ENCODE peak calls at places on chromosome 2, in five cellular contexts. P is hepatic stellate cell, Q is HL-60, H is AG20443, X is SW 1271. Z is an unnamed sample.

GRCh38 chr2:135885709-135886108 is 9.5 kb upstream of the MCM6 start:
- DNase-seq in Q (no peak), P (no peak), X (no peak), H (no peak), Z (no peak)

GRCh38 chr2:85133751-85134254 is 611 bp downstream of the TCF7L1 start:
- DNase-seq in Q (no peak), X (no peak), P (peak), H (peak), Z (no peak)

GRCh38 chr2:62736899-62737559 is 31.5 kb downstream of the EHBP1 start:
- DNase-seq in H (no peak), P (no peak), Q (no peak), X (no peak), Z (no peak)

GRCh38 chr2:155157065-155157464 is 458.6 kb downstream of the KCNJ3 start:
- DNase-seq in P (no peak), Q (no peak), X (no peak), H (no peak), Z (no peak)

GRCh38 chr2:26555246-26556133 is 77.6 kb upstream of the OTOF start:
- DNase-seq in X (peak), P (no peak), Q (no peak), H (no peak), Z (no peak)

GRCh38 chr2:46798041-46798440 is 117.6 kb downstream of the MCFD2 start:
- DNase-seq in H (no peak), X (no peak), Q (no peak), P (no peak), Z (no peak)

GRCh38 chr2:202193881-202194353 is 44.5 kb downstream of the SUMO1 start:
- DNase-seq in H (no peak), Q (no peak), P (peak), X (no peak), Z (no peak)

GRCh38 chr2:86598966-86599365 is 24.7 kb downstream of the RNF103 start:
- DNase-seq in X (no peak), Q (no peak), H (no peak), P (no peak), Z (no peak)

Z was measured in GM04503.